ENCODE peak calls at places on chromosomes 16 and 17, in eight cellular contexts. G is H54; R is Karpas-422; V is MG63; Z is amygdala; E is WTC11; O is SW 1271; L is stimulated activated CD8-positive, alpha-beta memory T cell treated with anti-CD3 and anti-CD28 coated beads, Interleukin-7, amount 100 ng/mL, for 4 hours. D is an unnamed sample.

GRCh38 chr17:31470592-31470991 is 79.1 kb downstream of the RAB11FIP4 start:
- DNase-seq in V (peak; percentile 21), O (no peak), G (no peak), R (no peak), Z (no peak), L (no peak), E (no peak), D (no peak)

GRCh38 chr17:80101946-80102706 is 745 bp downstream of the GAA start:
- DNase-seq in V (no peak), Z (no peak), G (no peak), R (peak; percentile 65), O (no peak), L (no peak), E (no peak), D (no peak)

GRCh38 chr16:2056681-2057407 is 9.1 kb downstream of the TSC2 start:
- DNase-seq in G (no peak), V (no peak), L (no peak), E (no peak), Z (no peak), R (no peak), O (no peak), D (no peak)

GRCh38 chr17:2796164-2797140 is at the start of gene RAP1GAP2:
- DNase-seq in V (no peak), R (no peak), E (no peak), G (no peak), L (peak; percentile 60), Z (no peak), O (no peak), D (no peak)

GRCh38 chr17:56638536-56639177 is 45.2 kb downstream of the NOG start:
- DNase-seq in E (no peak), G (no peak), V (peak; percentile 25), R (no peak), O (no peak), L (no peak), Z (no peak), D (no peak)

GRCh38 chr17:41792835-41793748 is 6.6 kb upstream of the JUP start:
- DNase-seq in R (no peak), V (peak; percentile 64), E (no peak), Z (no peak), G (peak; percentile 78), L (no peak), O (peak; percentile 62), D (peak; percentile 69)

GRCh38 chr17:41941158-41941557 is 10.7 kb downstream of the ODAD4 start:
- DNase-seq in O (no peak), V (no peak), R (no peak), E (no peak), L (no peak), Z (no peak), G (no peak), D (no peak)

GRCh38 chr17:74903034-74903433 is 9.6 kb upstream of the FADS6 start:
- DNase-seq in V (no peak), E (no peak), L (no peak), R (no peak), O (no peak), G (no peak), Z (no peak), D (no peak)

GRCh38 chr17:45308840-45309239 is 8.0 kb downstream of the MAP3K14 start:
- DNase-seq in E (no peak), G (no peak), L (no peak), R (no peak), O (no peak), V (no peak), Z (no peak), D (no peak)

GRCh38 chr17:48505788-48506187 is 25.0 kb downstream of the HOXB1 start:
- DNase-seq in V (peak; percentile 65), E (no peak), L (peak; percentile 24), O (peak; percentile 77), G (peak; percentile 72), Z (no peak), R (no peak), D (no peak)

GRCh38 chr16:46976550-46976949 is 3.1 kb upstream of the DNAJA2 start:
- DNase-seq in V (no peak), O (no peak), R (no peak), Z (no peak), L (no peak), E (no peak), G (no peak), D (no peak)

GRCh38 chr17:60297729-60298293 is 94.1 kb downstream of the USP32 start:
- DNase-seq in G (no peak), R (no peak), V (no peak), O (no peak), Z (no peak), E (no peak), L (no peak), D (no peak)

GRCh38 chr17:82018152-82019041 is 4.3 kb downstream of the CENPX start:
- DNase-seq in G (no peak), R (no peak), V (no peak), L (no peak), O (no peak), E (no peak), Z (no peak), D (no peak)

GRCh38 chr16:82756283-82756599 is 129.5 kb downstream of the CDH13 start:
- DNase-seq in Z (no peak), O (no peak), V (no peak), R (no peak), G (no peak), L (no peak), E (no peak), D (no peak)

GRCh38 chr16:69796285-69797118 is 34.4 kb downstream of the WWP2 start:
- DNase-seq in L (no peak), E (no peak), G (peak; percentile 49), O (no peak), R (peak; percentile 92), V (no peak), Z (no peak), D (peak; percentile 43)

GRCh38 chr17:27415090-27415795 is 41.0 kb upstream of the KSR1 start:
- DNase-seq in R (no peak), G (no peak), Z (no peak), V (no peak), E (no peak), O (no peak), L (no peak), D (no peak)

GRCh38 chr17:69363488-69364210 is 36.7 kb upstream of the ABCA5 start:
- DNase-seq in O (no peak), Z (no peak), V (no peak), E (no peak), R (no peak), G (no peak), L (no peak), D (no peak)

GRCh38 chr16:66292241-66292935 is 74.1 kb upstream of the CDH5 start:
- DNase-seq in Z (no peak), O (no peak), E (no peak), L (no peak), V (no peak), R (no peak), G (no peak), D (no peak)

GRCh38 chr17:7081341-7082062 is 1.5 kb upstream of the CLEC10A start:
- DNase-seq in R (no peak), L (peak; percentile 18), Z (no peak), V (no peak), E (no peak), G (no peak), O (no peak), D (no peak)

GRCh38 chr16:49588729-49589384 is 215.3 kb downstream of the C16orf78 start:
- DNase-seq in R (no peak), L (no peak), Z (no peak), O (no peak), E (peak; percentile 10), V (peak; percentile 8), G (no peak), D (no peak)

GRCh38 chr17:2542056-2542455 is 30.4 kb upstream of the METTL16 start:
- DNase-seq in R (no peak), O (no peak), G (no peak), L (no peak), V (no peak), E (no peak), Z (no peak), D (no peak)

GRCh38 chr17:17940451-17940911 is 31.7 kb downstream of the TOM1L2 start:
- DNase-seq in Z (no peak), L (no peak), G (no peak), E (no peak), R (no peak), O (no peak), V (no peak), D (no peak)

GRCh38 chr16:81697321-81697885 is 81.7 kb upstream of the PLCG2 start:
- DNase-seq in G (peak; percentile 63), E (peak; percentile 84), V (peak; percentile 36), O (no peak), R (peak; percentile 84), L (peak; percentile 33), Z (peak; percentile 14), D (no peak)

GRCh38 chr17:49132699-49133364 is at the start of gene B4GALNT2:
- DNase-seq in V (peak; percentile 40), L (no peak), R (no peak), O (no peak), Z (no peak), G (no peak), E (peak; percentile 64), D (no peak)

GRCh38 chr17:19718613-19719364 is 2.4 kb upstream of the SLC47A2 start:
- DNase-seq in G (no peak), Z (no peak), O (no peak), L (no peak), R (peak; percentile 76), E (peak; percentile 75), V (no peak), D (no peak)

GRCh38 chr17:42403150-42403549 is 14.9 kb upstream of the STAT3 start:
- DNase-seq in E (peak; percentile 71), L (peak; percentile 26), Z (no peak), O (no peak), G (no peak), R (peak; percentile 82), V (no peak), D (no peak)

GRCh38 chr17:71273451-71273850 is 847.4 kb upstream of the SOX9 start:
- DNase-seq in O (no peak), Z (no peak), E (no peak), R (no peak), L (no peak), G (no peak), V (no peak), D (no peak)

GRCh38 chr17:65656390-65657250 is 95.2 kb upstream of the AXIN2 start:
- DNase-seq in V (no peak), L (no peak), O (no peak), Z (no peak), R (no peak), G (no peak), E (no peak), D (no peak)

GRCh38 chr17:43591750-43592562 is 45.8 kb upstream of the ETV4 start:
- DNase-seq in E (no peak), Z (no peak), O (no peak), L (no peak), R (no peak), V (peak; percentile 92), G (peak; percentile 73), D (peak; percentile 73)

GRCh38 chr16:64830653-64831052 is 291.2 kb downstream of the CDH11 start:
- DNase-seq in E (no peak), O (no peak), R (no peak), L (no peak), G (no peak), Z (no peak), V (no peak), D (no peak)

GRCh38 chr16:25413962-25414361 is 156.3 kb upstream of the ZKSCAN2 start:
- DNase-seq in O (no peak), R (no peak), Z (no peak), G (no peak), L (no peak), V (no peak), E (no peak), D (no peak)

GRCh38 chr17:55420067-55420775 is 1.4 kb downstream of the MMD start:
- DNase-seq in G (no peak), L (no peak), V (no peak), E (no peak), Z (no peak), O (no peak), R (peak; percentile 86), D (no peak)

D was measured in ovary.